ENCODE peak calls at places on chromosomes 12 and 14, in ten cellular contexts. V is A549, W is tibial nerve, Q is ovary, F is sigmoid colon, N is transverse colon, K is GM12878, U is HepG2, X is H1, I is stomach. S is an unnamed sample.

GRCh38 chr12:122981587-122982493 is 1.4 kb downstream of the ARL6IP4 start:
- DNase-seq in V (no peak), W (no peak), Q (no peak), F (no peak), N (no peak), K (no peak), U (no peak), X (no peak), I (no peak), S (no peak)

GRCh38 chr12:13156277-13156676 is 40.2 kb upstream of the EMP1 start:
- DNase-seq in V (no peak), W (no peak), Q (no peak), F (no peak), N (no peak), K (no peak), U (no peak), X (no peak), I (no peak), S (no peak)

GRCh38 chr14:75979641-75980422 is 2.0 kb downstream of the TGFB3 start:
- DNase-seq in V (no peak), W (peak; percentile 15), Q (peak; percentile 53), F (peak; percentile 83), N (peak; percentile 16), K (no peak), U (no peak), X (no peak), I (no peak), S (peak; percentile 65)

GRCh38 chr12:123233505-123234299 is 466 bp downstream of the MTRFR start:
- DNase-seq in V (no peak), W (no peak), Q (peak; percentile 44), F (no peak), N (no peak), K (no peak), U (no peak), X (no peak), I (no peak), S (no peak)

GRCh38 chr12:119594772-119595445 is 1.3 kb downstream of the TMEM233 start:
- DNase-seq in V (no peak), W (no peak), Q (no peak), F (no peak), N (no peak), K (no peak), U (no peak), X (no peak), I (no peak), S (no peak)

GRCh38 chr12:80268924-80269749 is 169.8 kb downstream of the OTOGL start:
- DNase-seq in V (peak; percentile 39), W (no peak), Q (no peak), F (no peak), N (no peak), K (no peak), U (no peak), X (no peak), I (no peak), S (no peak)

GRCh38 chr12:46103691-46104090 is 113.3 kb upstream of the SCAF11 start:
- DNase-seq in V (no peak), W (no peak), Q (no peak), F (no peak), N (no peak), K (no peak), U (no peak), X (no peak), I (no peak), S (no peak)

GRCh38 chr12:114679452-114679875 is 4.5 kb downstream of the TBX3 start:
- DNase-seq in V (no peak), W (no peak), Q (no peak), F (no peak), N (no peak), K (no peak), U (no peak), X (no peak), I (no peak), S (no peak)

GRCh38 chr12:110247340-110248095 is 33.5 kb upstream of the ATP2A2 start:
- DNase-seq in V (peak; percentile 99), W (no peak), Q (peak; percentile 53), F (no peak), N (peak; percentile 84), K (no peak), U (peak; percentile 89), X (no peak), I (peak; percentile 73), S (no peak)
- TF ChIP-seq POLR2A in V (peak; percentile 51), W (no peak), Q (no peak), F (no peak), N (peak; percentile 73), K (no peak), U (peak; percentile 70), X (no peak), I (no peak), S (no peak)

GRCh38 chr12:100995771-100996170 is 201.2 kb downstream of the ANO4 start:
- DNase-seq in V (no peak), W (no peak), Q (no peak), F (no peak), N (no peak), K (peak; percentile 47), U (no peak), X (no peak), I (no peak), S (no peak)

GRCh38 chr12:101004891-101005290 is 205.1 kb downstream of the SLC5A8 start:
- DNase-seq in V (no peak), W (no peak), Q (no peak), F (no peak), N (no peak), K (no peak), U (no peak), X (no peak), I (no peak), S (no peak)

GRCh38 chr12:101001669-101002068 is 207.1 kb downstream of the ANO4 start:
- DNase-seq in V (no peak), W (no peak), Q (no peak), F (no peak), N (no peak), K (peak; percentile 33), U (no peak), X (no peak), I (no peak), S (no peak)
- H3K27ac ChIP-seq in V (no peak overlapping the region), W (no peak overlapping the region), Q (no peak overlapping the region), F (no peak overlapping the region), N (no peak overlapping the region), K (no peak overlapping the region), U (no peak overlapping the region), X (no peak overlapping the region), I (no peak overlapping the region), S (no peak overlapping the region)

DNA sequence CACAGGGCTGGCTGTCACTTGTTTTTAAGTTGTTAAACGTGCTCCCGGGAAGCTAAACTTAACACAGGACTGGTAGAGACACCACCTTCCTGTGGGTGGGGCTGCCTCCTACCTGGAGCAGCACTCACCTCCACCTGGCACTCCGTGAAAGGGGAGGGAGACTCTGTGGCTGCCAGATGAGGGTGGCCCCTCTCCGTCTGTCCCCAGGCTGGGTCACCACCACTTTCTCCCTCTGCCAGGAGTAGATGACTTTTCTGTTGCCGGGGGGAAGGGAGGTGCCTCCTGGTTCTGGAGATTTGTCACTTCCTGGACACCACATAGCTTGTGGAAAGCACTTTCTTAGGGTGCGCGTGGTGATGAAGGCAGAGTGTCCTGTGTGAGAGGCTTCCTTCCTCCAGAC is 81.3 kb downstream of the WDR20 start:
- DNase-seq in V (no peak), W (no peak), Q (no peak), F (no peak), N (no peak), K (no peak), U (no peak), X (no peak), I (no peak), S (no peak)
- TF ChIP-seq EP300 in V (no peak), W (no peak), Q (no peak), F (no peak), N (no peak), K (no peak), U (no peak), X (no peak), I (no peak), S (no peak)

DNA sequence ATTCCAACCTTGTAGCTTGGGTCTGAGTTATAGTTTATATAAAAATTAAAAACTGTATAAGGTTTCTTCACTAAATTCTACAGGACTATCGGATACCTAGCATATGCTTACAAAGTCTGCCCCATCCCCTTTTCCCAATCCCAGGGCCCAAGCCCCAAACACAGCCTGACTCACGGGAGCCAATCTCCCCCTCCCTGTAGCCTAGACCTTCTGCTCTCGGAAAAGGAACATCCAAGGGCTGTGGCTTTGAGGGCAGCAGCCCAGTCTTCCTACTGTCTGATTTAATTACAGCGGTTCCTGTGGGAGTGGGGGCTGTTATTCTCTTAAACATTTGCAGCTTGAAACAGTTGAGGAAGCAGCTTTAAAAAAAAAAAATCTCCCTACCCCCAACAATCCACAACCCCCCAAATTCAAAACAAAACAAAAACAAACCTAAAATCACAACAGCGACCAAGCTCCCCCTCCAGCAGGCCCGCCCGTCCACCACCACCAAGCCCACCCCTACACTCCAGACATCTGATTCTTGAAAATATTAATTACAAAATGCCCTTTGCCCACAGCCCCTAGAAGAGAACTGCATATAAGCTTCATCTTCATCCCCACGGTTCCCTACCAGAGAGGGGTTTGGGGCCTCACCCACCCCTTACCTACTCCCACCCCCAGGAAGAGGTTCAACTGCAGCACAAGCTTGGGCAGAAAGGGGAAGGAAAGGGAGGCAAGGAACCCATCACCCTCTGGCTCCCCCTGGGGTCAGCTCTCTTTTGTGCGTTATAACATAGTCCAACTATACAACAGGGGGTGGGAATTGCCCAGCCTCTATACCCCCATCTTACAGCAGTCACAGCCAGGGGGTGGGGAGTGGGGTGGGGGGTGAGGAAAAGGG is 1.1 kb upstream of the PRKAG1 start:
- DNase-seq in V (peak; percentile 67), W (peak; percentile 40), Q (no peak), F (no peak), N (peak; percentile 38), K (no peak), U (peak; percentile 39), X (no peak), I (no peak), S (no peak)
- TF ChIP-seq POLR2A in V (no peak), W (no peak), Q (no peak), F (no peak), N (no peak), K (no peak), U (no peak), X (no peak), I (no peak), S (no peak)

DNA sequence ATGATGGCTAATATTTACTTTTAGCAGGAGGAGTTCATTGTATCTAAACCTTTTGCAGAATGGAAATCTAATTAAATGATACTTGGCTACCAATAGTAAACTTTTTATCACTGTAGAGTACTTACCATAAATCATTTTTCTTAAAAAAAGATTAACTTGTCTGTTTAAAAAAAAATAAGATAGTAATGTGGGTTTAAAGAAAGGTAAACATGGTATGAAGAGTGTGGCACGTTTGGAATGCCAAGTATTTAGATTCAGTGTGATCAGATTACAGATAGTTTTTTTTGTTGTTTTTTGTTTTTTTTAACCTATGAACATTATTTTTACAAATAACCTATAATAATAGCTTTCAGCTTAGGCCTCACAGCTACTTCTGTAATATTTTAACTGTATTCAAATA is 25.8 kb downstream of the KTN1 start:
- DNase-seq in V (peak; percentile 28), W (no peak), Q (no peak), F (no peak), N (no peak), K (no peak), U (peak; percentile 62), X (no peak), I (no peak), S (no peak)
- H3K27ac ChIP-seq in V (peak overlapping the region; percentile 39), W (no peak overlapping the region), Q (no peak overlapping the region), F (no peak overlapping the region), N (no peak overlapping the region), K (no peak overlapping the region), U (peak overlapping the region; percentile 32), X (no peak overlapping the region), I (no peak overlapping the region), S (no peak overlapping the region)

S was measured in upper lobe of left lung.